ENCODE peak calls at places on chromosomes 3 and 15, in six cellular contexts. S is Right ventricle myocardium superior, O is fibroblast of pulmonary artery, T is neuronal stem cell, E is nephron progenitor cell, G is NCI-H82. X is an unnamed sample.
A peak's percentile ranks its signal among the peaks of the same experiment; 100 is the strongest.

GRCh38 chr3:124610130-124610529 is 120.1 kb upstream of the UMPS start:
- DNase-seq in G (no peak), O (no peak), S (no peak), E (no peak), T (no peak), X (no peak)

GRCh38 chr15:95799286-95800187 is 531.0 kb upstream of the NR2F2 start:
- DNase-seq in T (no peak), O (peak; percentile 85), S (no peak), E (no peak), G (no peak), X (peak; percentile 67)

GRCh38 chr3:45817788-45818523 is 21.6 kb upstream of the SLC6A20 start:
- DNase-seq in E (no peak), O (peak; percentile 91), S (no peak), G (no peak), T (no peak), X (peak; percentile 96)

GRCh38 chr3:88059380-88060160 is 515 bp downstream of the ZNF654 start:
- DNase-seq in E (peak; percentile 18), O (no peak), T (peak; percentile 3), G (peak; percentile 55), S (peak; percentile 32), X (no peak)

GRCh38 chr3:134294302-134294925 is 43.8 kb upstream of the RYK start:
- DNase-seq in S (no peak), O (no peak), G (no peak), T (no peak), E (no peak), X (no peak)

GRCh38 chr3:160617636-160618035 is 52.3 kb upstream of the KPNA4 start:
- DNase-seq in S (no peak), O (no peak), G (peak; percentile 33), E (no peak), T (peak; percentile 9), X (no peak)

GRCh38 chr3:27228805-27229204 is 140.4 kb downstream of the NEK10 start:
- DNase-seq in T (no peak), O (no peak), E (no peak), S (no peak), G (no peak), X (no peak)

GRCh38 chr15:63331456-63331855 is 50.2 kb downstream of the CA12 start:
- DNase-seq in T (no peak), S (no peak), E (no peak), G (no peak), O (no peak), X (no peak)

GRCh38 chr3:101381809-101382208 is 61.4 kb upstream of the IMPG2 start:
- DNase-seq in O (peak; percentile 58), E (no peak), S (no peak), G (peak; percentile 89), T (peak; percentile 6), X (peak; percentile 20)

GRCh38 chr3:86969500-86970189 is 21.3 kb downstream of the VGLL3 start:
- DNase-seq in E (peak; percentile 23), O (peak; percentile 79), S (no peak), T (no peak), G (peak; percentile 60), X (no peak)

GRCh38 chr3:151709847-151710246 is 23.9 kb upstream of the AADACL2 start:
- DNase-seq in T (no peak), E (no peak), S (no peak), G (no peak), O (peak; percentile 36), X (peak; percentile 5)

GRCh38 chr3:127682576-127682975 is 9.8 kb downstream of the ABTB1 start:
- DNase-seq in T (no peak), G (no peak), O (no peak), E (no peak), S (peak; percentile 39), X (no peak)

GRCh38 chr15:96625251-96625650 is 294.8 kb downstream of the NR2F2 start:
- DNase-seq in S (no peak), G (peak; percentile 52), O (no peak), E (no peak), T (no peak), X (no peak)

GRCh38 chr15:31013863-31014607 is 22.6 kb upstream of the MTMR10 start:
- DNase-seq in E (no peak), S (no peak), T (no peak), O (no peak), G (no peak), X (no peak)

GRCh38 chr15:60255390-60255789 is 142.4 kb downstream of the ANXA2 start:
- DNase-seq in E (no peak), G (no peak), T (no peak), O (no peak), S (no peak), X (peak; percentile 19)

GRCh38 chr3:111303760-111304159 is 232.1 kb downstream of the NECTIN3 start:
- DNase-seq in E (no peak), S (no peak), O (peak; percentile 10), T (no peak), G (no peak), X (peak; percentile 58)

GRCh38 chr3:182000454-182000853 is 288.7 kb downstream of the SOX2 start:
- DNase-seq in S (no peak), O (no peak), G (no peak), T (no peak), E (no peak), X (no peak)

GRCh38 chr15:74326759-74327158 is 40.7 kb downstream of the CYP11A1 start:
- DNase-seq in G (no peak), E (no peak), O (peak; percentile 19), S (no peak), T (no peak), X (no peak)

GRCh38 chr3:179565496-179565895 is 2.8 kb downstream of the ACTL6A start:
- DNase-seq in O (no peak), G (no peak), E (no peak), T (no peak), S (no peak), X (no peak)

GRCh38 chr3:39249453-39250115 is 30.3 kb downstream of the CX3CR1 start:
- DNase-seq in S (no peak), E (no peak), G (no peak), T (no peak), O (no peak), X (no peak)

GRCh38 chr3:27431116-27431515 is 53.1 kb downstream of the SLC4A7 start:
- DNase-seq in T (no peak), O (peak; percentile 98), S (no peak), E (no peak), G (no peak), X (peak; percentile 97)

GRCh38 chr3:196120291-196120951 is 38.5 kb upstream of the TFRC start:
- DNase-seq in T (no peak), S (peak; percentile 53), O (no peak), G (no peak), E (no peak), X (no peak)

GRCh38 chr3:184016820-184017671 is 638 bp downstream of the ABCC5 start:
- DNase-seq in G (peak; percentile 83), T (peak; percentile 58), S (peak; percentile 79), O (peak; percentile 58), E (peak; percentile 71), X (no peak)

GRCh38 chr3:139758654-139759291 is 81.0 kb upstream of the NMNAT3 start:
- DNase-seq in T (peak; percentile 85), O (peak; percentile 18), E (no peak), G (peak; percentile 26), S (no peak), X (no peak)

GRCh38 chr3:45553469-45553974 is 41.0 kb upstream of the LIMD1 start:
- DNase-seq in E (no peak), S (peak; percentile 78), G (peak; percentile 32), O (peak; percentile 75), T (no peak), X (peak; percentile 11)

GRCh38 chr3:4533489-4534443 is 40.6 kb downstream of the ITPR1 start:
- DNase-seq in E (peak; percentile 37), G (peak; percentile 51), S (peak; percentile 66), O (no peak), T (no peak), X (no peak)

GRCh38 chr3:160133757-160134156 is 91.5 kb upstream of the C3orf80 start:
- DNase-seq in E (no peak), O (peak; percentile 16), S (no peak), G (peak; percentile 13), T (no peak), X (no peak)

GRCh38 chr15:90906181-90906849 is 3.2 kb downstream of the MAN2A2 start:
- DNase-seq in O (no peak), T (no peak), G (no peak), E (no peak), S (no peak), X (no peak)

GRCh38 chr3:48024401-48024800 is 8.2 kb upstream of the MAP4 start:
- DNase-seq in G (no peak), S (no peak), O (no peak), E (no peak), T (no peak), X (no peak)

GRCh38 chr15:69602095-69602494 is 149.5 kb downstream of the RPLP1 start:
- DNase-seq in T (no peak), S (no peak), E (no peak), O (no peak), G (no peak), X (no peak)